ENCODE peak calls at places on chromosomes 16 and 17, in six cellular contexts. Z is cardiac fibroblast, L is NCI-H1436, J is H7, C is NCI-H1105, K is activated T-cell treated with anti-CD3 and anti-CD28 coated beads for 1 hour. T is an unnamed sample.

GRCh38 chr16:58591083-58591482 is 38.5 kb downstream of the CNOT1 start:
- DNase-seq in L (no peak), K (no peak), Z (no peak), C (no peak), J (no peak), T (no peak)

GRCh38 chr17:41302981-41303380 is 330 bp upstream of the KRTAP29-1 start:
- DNase-seq in C (no peak), L (no peak), K (no peak), J (no peak), Z (no peak), T (no peak)

GRCh38 chr16:30005341-30006094 is 5.3 kb downstream of the DOC2A start:
- DNase-seq in Z (peak; percentile 59), C (no peak), L (peak; percentile 44), K (peak; percentile 26), J (peak; percentile 94), T (peak; percentile 46)

GRCh38 chr16:59913666-59914065 is 1179.5 kb upstream of the GOT2 start:
- DNase-seq in K (no peak), J (no peak), Z (peak; percentile 1), L (no peak), C (no peak), T (no peak)

GRCh38 chr16:67936876-67937605 is 391 bp upstream of the PSMB10 start:
- DNase-seq in C (no peak), Z (no peak), K (peak; percentile 59), J (no peak), L (no peak), T (peak; percentile 87)

GRCh38 chr16:88382491-88383400 is at the start of gene ZNF469:
- DNase-seq in L (no peak), Z (peak; percentile 49), C (no peak), K (no peak), J (peak; percentile 93), T (no peak)

GRCh38 chr17:75412455-75413317 is 7.2 kb upstream of the GRB2 start:
- DNase-seq in Z (peak; percentile 75), C (peak; percentile 47), L (peak; percentile 81), J (peak; percentile 76), K (peak; percentile 47), T (peak; percentile 66)

GRCh38 chr16:83068686-83069085 is 441.9 kb downstream of the CDH13 start:
- DNase-seq in L (no peak), C (peak; percentile 11), Z (peak; percentile 80), J (no peak), K (no peak), T (no peak)

GRCh38 chr16:3289998-3290673 is 6.8 kb downstream of the ZNF263 start:
- DNase-seq in Z (no peak), L (no peak), C (no peak), K (no peak), J (no peak), T (no peak)

GRCh38 chr16:47175152-47175551 is 31.4 kb upstream of the NETO2 start:
- DNase-seq in C (no peak), K (no peak), Z (no peak), L (no peak), J (no peak), T (no peak)

GRCh38 chr17:74919440-74920305 is 3.4 kb downstream of the USH1G start:
- DNase-seq in J (peak; percentile 88), Z (peak; percentile 20), K (no peak), L (no peak), C (no peak), T (no peak)

GRCh38 chr16:57720142-57720575 is 15.4 kb upstream of the KATNB1 start:
- DNase-seq in K (peak; percentile 9), C (no peak), L (no peak), Z (peak; percentile 75), J (peak; percentile 68), T (peak; percentile 31)

GRCh38 chr17:34892864-34893263 is 68.4 kb downstream of the CCT6B start:
- DNase-seq in K (no peak), C (peak; percentile 12), Z (no peak), J (peak; percentile 92), L (peak; percentile 2), T (no peak)

GRCh38 chr17:27959382-27959709 is 66.2 kb upstream of the LYRM9 start:
- DNase-seq in J (no peak), L (no peak), C (no peak), Z (no peak), K (no peak), T (no peak)

GRCh38 chr16:79573881-79574280 is 26.7 kb downstream of the MAF start:
- DNase-seq in Z (no peak), J (no peak), L (no peak), K (no peak), C (no peak), T (no peak)

GRCh38 chr17:78861229-78861628 is 20.6 kb upstream of the USP36 start:
- DNase-seq in C (no peak), J (no peak), Z (no peak), K (no peak), L (no peak), T (no peak)

GRCh38 chr16:73956592-73957495 is 339.8 kb upstream of the PSMD7 start:
- DNase-seq in K (no peak), L (peak; percentile 57), C (peak; percentile 1), J (peak; percentile 60), Z (peak; percentile 70), T (peak; percentile 13)

GRCh38 chr17:48520631-48521045 is 10.2 kb downstream of the HOXB1 start:
- DNase-seq in L (no peak), Z (no peak), K (no peak), C (no peak), J (peak; percentile 59), T (no peak)

GRCh38 chr16:1770328-1771071 is 843 bp downstream of the NME3 start:
- DNase-seq in L (no peak), K (peak; percentile 22), J (peak; percentile 89), Z (peak; percentile 61), C (peak; percentile 55), T (peak; percentile 53)

GRCh38 chr17:80727409-80727755 is 182.7 kb downstream of the RPTOR start:
- DNase-seq in L (no peak), J (no peak), K (no peak), C (no peak), Z (no peak), T (no peak)

GRCh38 chr16:22948058-22948602 is 134.2 kb downstream of the HS3ST2 start:
- DNase-seq in C (no peak), L (no peak), Z (no peak), K (no peak), J (peak; percentile 42), T (no peak)

GRCh38 chr16:28597692-28598261 is 927 bp upstream of the SULT1A2 start:
- DNase-seq in J (peak; percentile 90), Z (peak; percentile 17), C (no peak), L (no peak), K (no peak), T (no peak)

GRCh38 chr17:79592641-79593040 is 18.2 kb downstream of the RBFOX3 start:
- DNase-seq in L (no peak), C (no peak), Z (no peak), K (no peak), J (no peak), T (no peak)

GRCh38 chr17:37312137-37312923 is 63.5 kb upstream of the C17orf78 start:
- DNase-seq in J (no peak), C (no peak), L (no peak), K (no peak), Z (no peak), T (no peak)

GRCh38 chr16:16004314-16004749 is 54.9 kb downstream of the ABCC1 start:
- DNase-seq in L (no peak), C (no peak), J (no peak), Z (peak; percentile 78), K (no peak), T (no peak)

GRCh38 chr16:27852681-27853080 is 210.8 kb downstream of the GSG1L start:
- DNase-seq in L (no peak), Z (no peak), C (no peak), J (no peak), K (no peak), T (no peak)

GRCh38 chr16:80027007-80027965 is 426.7 kb upstream of the MAF start:
- DNase-seq in J (peak; percentile 35), C (no peak), L (peak; percentile 58), Z (peak; percentile 33), K (peak; percentile 6), T (peak; percentile 46)